ENCODE peak calls at places on chromosome 5, in four cellular contexts. G is hepatocyte; S is mesendoderm; B is CD8-positive, alpha-beta T cell. L is an unnamed sample.

GRCh38 chr5:90866915-90867715 is 308.5 kb downstream of the ADGRV1 start:
- DNase-seq in G (no peak), S (peak; percentile 63), B (no peak), L (no peak)

GRCh38 chr5:142317173-142317572 is 7.6 kb downstream of the SPRY4 start:
- DNase-seq in G (no peak), S (no peak), B (no peak), L (no peak)

GRCh38 chr5:51997908-51998307 is 614.7 kb downstream of the ISL1 start:
- DNase-seq in G (peak; percentile 7), S (no peak), B (no peak), L (no peak)

GRCh38 chr5:6328173-6328572 is 50.2 kb downstream of the MED10 start:
- DNase-seq in G (peak; percentile 64), S (peak; percentile 87), B (no peak), L (peak; percentile 93)

GRCh38 chr5:176533894-176534611 is 3.1 kb downstream of the RNF44 start:
- DNase-seq in G (no peak), S (no peak), B (peak; percentile 57), L (peak; percentile 57)

GRCh38 chr5:107893642-107894041 is 222.9 kb upstream of the EFNA5 start:
- DNase-seq in G (no peak), S (no peak), B (no peak), L (no peak)

GRCh38 chr5:31232273-31232888 is 38.9 kb downstream of the CDH6 start:
- DNase-seq in G (peak; percentile 78), S (peak; percentile 78), B (no peak), L (peak; percentile 63)

GRCh38 chr5:141411575-141411974 is 1.2 kb upstream of the PCDHGA10 start:
- DNase-seq in G (no peak), S (no peak), B (no peak), L (no peak)

GRCh38 chr5:102589661-102590060 is 90.9 kb upstream of the SLCO6A1 start:
- DNase-seq in G (no peak), S (no peak), B (no peak), L (no peak)

GRCh38 chr5:136382791-136383190 is 17.4 kb upstream of the TRPC7 start:
- DNase-seq in G (no peak), S (peak; percentile 69), B (no peak), L (no peak)

GRCh38 chr5:177496111-177497010 is 1.0 kb downstream of the PDLIM7 start:
- DNase-seq in G (peak; percentile 94), S (peak; percentile 97), B (no peak), L (peak; percentile 95)

GRCh38 chr5:6758706-6759105 is 45.5 kb downstream of the TENT4A start:
- DNase-seq in G (no peak), S (no peak), B (no peak), L (no peak)

GRCh38 chr5:120017523-120017922 is 388.2 kb downstream of the FAM170A start:
- DNase-seq in G (no peak), S (no peak), B (no peak), L (no peak)

GRCh38 chr5:15620501-15620900 is 120.5 kb downstream of the FBXL7 start:
- DNase-seq in G (no peak), S (no peak), B (no peak), L (no peak)

GRCh38 chr5:178113841-178114324 is 551 bp downstream of the N4BP3 start:
- DNase-seq in G (no peak), S (peak; percentile 65), B (peak; percentile 8), L (no peak)

GRCh38 chr5:14156611-14157493 is 13.7 kb downstream of the TRIO start:
- DNase-seq in G (peak; percentile 55), S (peak; percentile 79), B (no peak), L (no peak)

GRCh38 chr5:169576181-169576598 is 7.4 kb upstream of the SPDL1 start:
- DNase-seq in G (peak; percentile 38), S (no peak), B (no peak), L (no peak)

GRCh38 chr5:125695994-125696679 is 727.1 kb upstream of the GRAMD2B start:
- DNase-seq in G (peak; percentile 26), S (no peak), B (no peak), L (no peak)

GRCh38 chr5:74093501-74093993 is 467.6 kb downstream of the ARHGEF28 start:
- DNase-seq in G (peak; percentile 23), S (no peak), B (no peak), L (no peak)

GRCh38 chr5:95042040-95042439 is 242.9 kb downstream of the MCTP1 start:
- DNase-seq in G (no peak), S (no peak), B (no peak), L (no peak)

GRCh38 chr5:138391859-138392386 is 39.4 kb downstream of the KDM3B start:
- DNase-seq in G (no peak), S (no peak), B (no peak), L (no peak)

GRCh38 chr5:51033215-51033614 is 350.0 kb upstream of the ISL1 start:
- DNase-seq in G (no peak), S (no peak), B (no peak), L (no peak)

GRCh38 chr5:159752622-159753275 is 163.5 kb upstream of the ADRA1B start:
- DNase-seq in G (no peak), S (no peak), B (no peak), L (no peak)

GRCh38 chr5:144205141-144205551 is 34.5 kb downstream of the KCTD16 start:
- DNase-seq in G (peak; percentile 66), S (peak; percentile 51), B (no peak), L (peak; percentile 86)

GRCh38 chr5:136006164-136006563 is 22.6 kb upstream of the TGFBI start:
- DNase-seq in G (no peak), S (no peak), B (no peak), L (peak; percentile 17)

GRCh38 chr5:154410786-154411185 is 35.0 kb upstream of the SAP30L start:
- DNase-seq in G (no peak), S (no peak), B (no peak), L (no peak)

DNA sequence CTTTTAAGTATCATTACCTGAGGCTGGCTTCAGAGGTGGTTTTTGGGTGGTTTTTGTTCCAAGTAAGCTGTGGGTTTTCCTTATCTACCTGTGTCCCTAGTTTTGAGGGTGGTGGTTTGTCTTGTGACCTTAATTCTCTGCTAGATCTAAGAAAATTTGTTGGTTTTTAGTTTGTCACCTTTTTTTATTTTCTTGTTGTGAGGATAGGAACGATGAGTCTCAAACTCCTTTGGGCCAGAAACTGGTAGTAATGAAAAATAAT is 73.3 kb downstream of the KCNN2 start:
- DNase-seq in G (no peak), S (no peak), B (no peak), L (no peak)
- H3K27ac ChIP-seq in G (no peak overlapping the region), S (no peak overlapping the region), B (no peak overlapping the region), L (no peak overlapping the region)

GRCh38 chr5:172859966-172860365 is 25.9 kb downstream of the ERGIC1 start:
- DNase-seq in G (no peak), S (no peak), B (no peak), L (no peak)
- H3K4me1 ChIP-seq in G (peaks cover 29% of the 10 kb centered on the region), S (no peaks in the 10 kb centered on the region), B (peaks cover 8% of the 10 kb centered on the region), L (no peaks in the 10 kb centered on the region)

GRCh38 chr5:75558221-75558620 is 46.5 kb downstream of the POLK start:
- DNase-seq in G (no peak), S (no peak), B (no peak), L (no peak)

GRCh38 chr5:75553358-75553757 is 41.7 kb downstream of the POLK start:
- DNase-seq in G (no peak), S (no peak), B (no peak), L (no peak)

DNA sequence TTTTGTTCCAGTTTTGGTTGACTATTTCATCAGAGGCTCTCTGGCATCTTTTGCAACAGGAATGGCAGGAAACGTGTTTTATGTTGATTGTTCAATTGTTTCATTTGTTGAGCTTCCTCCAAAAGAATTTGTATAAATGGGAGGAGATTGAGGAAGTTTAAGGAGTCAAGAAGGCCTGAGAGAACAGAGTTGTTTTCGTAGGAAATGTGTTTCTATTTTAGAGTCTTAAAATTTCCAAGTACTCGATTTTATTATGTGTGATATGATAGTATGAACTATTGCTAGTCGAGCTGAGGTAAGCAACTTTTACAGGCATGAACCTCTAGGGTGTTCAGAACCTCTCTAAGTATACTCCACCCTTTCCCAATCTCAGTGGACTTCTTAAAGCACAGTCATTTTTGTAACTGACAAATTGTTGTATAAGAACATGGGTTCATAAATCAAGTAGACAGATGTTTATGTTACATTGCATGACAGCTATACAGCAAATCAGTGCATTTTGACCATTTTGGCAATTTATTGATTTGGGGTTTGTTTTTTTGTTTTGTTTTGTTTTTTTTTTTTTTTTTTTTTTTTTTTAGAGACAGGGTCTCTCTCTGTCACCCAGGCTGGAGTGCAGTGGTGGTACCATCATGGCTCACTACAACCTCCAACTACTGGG is 47.4 kb downstream of the POLK start:
- DNase-seq in G (no peak), S (no peak), B (no peak), L (no peak)
- H3K27ac ChIP-seq in G (no peak overlapping the region), S (no peak overlapping the region), B (no peak overlapping the region), L (no peak overlapping the region)

GRCh38 chr5:148805323-148806290 is 20.8 kb upstream of the ADRB2 start:
- DNase-seq in G (no peak), S (peak; percentile 11), B (no peak), L (no peak)
- H3K4me1 ChIP-seq in G (peaks cover 12% of the 10 kb centered on the region), S (no peaks in the 10 kb centered on the region), B (peaks cover 16% of the 10 kb centered on the region), L (no peaks in the 10 kb centered on the region)

GRCh38 chr5:131644822-131645221 is 9.8 kb upstream of the RAPGEF6 start:
- DNase-seq in G (no peak), S (no peak), B (no peak), L (no peak)
- H3K27ac ChIP-seq in G (no peak overlapping the region), S (no peak overlapping the region), B (no peak overlapping the region), L (no peak overlapping the region)

GRCh38 chr5:151637676-151638075 is 46.5 kb upstream of the FAT2 start:
- DNase-seq in G (no peak), S (peak; percentile 42), B (no peak), L (no peak)
- H3K4me1 ChIP-seq in G (no peaks in the 10 kb centered on the region), S (no peaks in the 10 kb centered on the region), B (peaks cover 9% of the 10 kb centered on the region), L (no peaks in the 10 kb centered on the region)

DNA sequence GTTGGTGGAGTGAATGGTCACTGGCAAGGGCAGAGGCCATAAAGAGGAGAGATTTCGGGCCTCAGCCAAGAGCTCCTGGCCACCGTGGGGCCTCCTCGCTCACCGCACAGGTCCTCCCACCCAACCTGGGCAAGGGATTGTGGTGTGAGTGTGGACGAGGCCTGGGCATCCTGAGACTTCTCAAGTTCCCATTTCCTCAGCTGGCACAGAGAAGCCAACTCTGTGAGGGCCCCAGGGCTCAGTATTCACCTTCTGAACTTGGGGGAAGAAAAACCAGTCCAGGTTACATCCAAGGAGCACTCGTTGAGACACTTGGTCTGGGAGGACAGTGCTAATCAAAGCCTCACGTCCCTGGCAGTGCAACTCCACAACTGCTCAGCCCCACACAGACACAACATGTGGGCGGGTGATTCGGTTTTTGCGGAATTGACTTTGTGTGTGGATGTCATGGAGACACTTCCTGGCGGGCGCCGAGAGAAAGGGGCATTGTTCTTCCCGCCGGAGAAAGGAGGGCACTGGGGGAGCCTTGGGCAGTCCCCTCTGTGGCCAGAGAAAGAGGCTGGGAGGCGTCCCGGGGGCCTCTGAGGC is 28.5 kb upstream of the NKD2 start:
- DNase-seq in G (peak; percentile 4), S (no peak), B (no peak), L (peak; percentile 42)
- H3K27ac ChIP-seq in G (peak overlapping the region; percentile 49), S (no peak overlapping the region), B (no peak overlapping the region), L (peak overlapping the region; percentile 98)

GRCh38 chr5:83925952-83926351 is 205.3 kb upstream of the HAPLN1 start:
- DNase-seq in G (peak; percentile 21), S (peak; percentile 96), B (no peak), L (peak; percentile 69)
- H3K4me1 ChIP-seq in G (peaks cover 13% of the 10 kb centered on the region), S (peaks cover 11% of the 10 kb centered on the region), B (no peaks in the 10 kb centered on the region), L (peaks cover 6% of the 10 kb centered on the region)

GRCh38 chr5:179610109-179610902 is 13.2 kb downstream of the HNRNPH1 start:
- DNase-seq in G (no peak), S (no peak), B (no peak), L (no peak)
- H3K27ac ChIP-seq in G (no peak overlapping the region), S (no peak overlapping the region), B (no peak overlapping the region), L (peak overlapping the region; percentile 55)

L was measured in endodermal cell.